ENCODE peak calls at places on chromosome 5, in eight cellular contexts. K is aorta, S is cardiac muscle cell, H is left ventricle myocardium inferior, B is esophagus squamous epithelium, T is right lobe of liver, M is OCI-LY7, C is IMR-90. L is an unnamed sample.

GRCh38 chr5:135034963-135035677 is 1.1 kb upstream of the PITX1 start:
- DNase-seq in K (no peak), S (no peak), H (no peak), B (no peak), T (no peak), M (no peak), C (no peak), L (no peak)

GRCh38 chr5:111779260-111780254 is 22.6 kb upstream of the NREP start:
- DNase-seq in K (no peak), S (peak; percentile 60), H (no peak), B (no peak), T (no peak), M (no peak), C (peak; percentile 39), L (no peak)

GRCh38 chr5:164934561-164934960 is 1429.1 kb downstream of the MAT2B start:
- DNase-seq in K (no peak), S (no peak), H (no peak), B (no peak), T (no peak), M (no peak), C (no peak), L (no peak)

GRCh38 chr5:132758406-132758805 is 11.2 kb downstream of the CCNI2 start:
- DNase-seq in K (no peak), S (no peak), H (no peak), B (no peak), T (no peak), M (no peak), C (no peak), L (no peak)

GRCh38 chr5:27087820-27088219 is 49.4 kb upstream of the CDH9 start:
- DNase-seq in K (no peak), S (no peak), H (no peak), B (no peak), T (no peak), M (no peak), C (no peak), L (no peak)

GRCh38 chr5:32303755-32304120 is 9.0 kb downstream of the MTMR12 start:
- DNase-seq in K (no peak), S (no peak), H (no peak), B (no peak), T (no peak), M (no peak), C (no peak), L (no peak)

GRCh38 chr5:179287631-179288030 is 57.6 kb downstream of the ADAMTS2 start:
- DNase-seq in K (peak; percentile 45), S (no peak), H (no peak), B (no peak), T (peak; percentile 35), M (no peak), C (no peak), L (no peak)

GRCh38 chr5:33233013-33233463 is 207.7 kb upstream of the TARS1 start:
- DNase-seq in K (no peak), S (peak; percentile 45), H (no peak), B (no peak), T (no peak), M (no peak), C (no peak), L (no peak)

GRCh38 chr5:56763711-56764466 is 51.5 kb upstream of the MAP3K1 start:
- DNase-seq in K (no peak), S (peak; percentile 73), H (no peak), B (no peak), T (no peak), M (peak; percentile 45), C (peak; percentile 65), L (no peak)

GRCh38 chr5:96614110-96614691 is 48.0 kb upstream of the CAST start:
- DNase-seq in K (no peak), S (peak; percentile 93), H (no peak), B (no peak), T (no peak), M (peak; percentile 71), C (peak; percentile 96), L (peak; percentile 22)

GRCh38 chr5:16456103-16456832 is 9.3 kb downstream of the ZNF622 start:
- DNase-seq in K (peak; percentile 60), S (peak; percentile 87), H (no peak), B (no peak), T (no peak), M (peak; percentile 74), C (peak; percentile 72), L (peak; percentile 67)

GRCh38 chr5:143586781-143587362 is 183.4 kb upstream of the NR3C1 start:
- DNase-seq in K (no peak), S (no peak), H (no peak), B (no peak), T (no peak), M (no peak), C (no peak), L (no peak)

GRCh38 chr5:31753700-31754461 is 115.0 kb downstream of the PDZD2 start:
- DNase-seq in K (no peak), S (no peak), H (no peak), B (no peak), T (no peak), M (no peak), C (no peak), L (no peak)

GRCh38 chr5:156314416-156314815 is 12.5 kb upstream of the SGCD start:
- DNase-seq in K (no peak), S (no peak), H (no peak), B (no peak), T (no peak), M (no peak), C (no peak), L (no peak)

GRCh38 chr5:180375955-180376354 is 22.8 kb upstream of the GFPT2 start:
- DNase-seq in K (no peak), S (no peak), H (no peak), B (no peak), T (no peak), M (no peak), C (no peak), L (no peak)

GRCh38 chr5:180377556-180378197 is 24.5 kb upstream of the GFPT2 start:
- DNase-seq in K (no peak), S (no peak), H (no peak), B (no peak), T (no peak), M (no peak), C (no peak), L (no peak)

GRCh38 chr5:180376511-180376910 is 23.4 kb upstream of the GFPT2 start:
- DNase-seq in K (no peak), S (no peak), H (no peak), B (no peak), T (no peak), M (no peak), C (no peak), L (no peak)

GRCh38 chr5:180373475-180374269 is 20.5 kb upstream of the GFPT2 start:
- DNase-seq in K (no peak), S (no peak), H (no peak), B (no peak), T (no peak), M (no peak), C (no peak), L (no peak)

DNA sequence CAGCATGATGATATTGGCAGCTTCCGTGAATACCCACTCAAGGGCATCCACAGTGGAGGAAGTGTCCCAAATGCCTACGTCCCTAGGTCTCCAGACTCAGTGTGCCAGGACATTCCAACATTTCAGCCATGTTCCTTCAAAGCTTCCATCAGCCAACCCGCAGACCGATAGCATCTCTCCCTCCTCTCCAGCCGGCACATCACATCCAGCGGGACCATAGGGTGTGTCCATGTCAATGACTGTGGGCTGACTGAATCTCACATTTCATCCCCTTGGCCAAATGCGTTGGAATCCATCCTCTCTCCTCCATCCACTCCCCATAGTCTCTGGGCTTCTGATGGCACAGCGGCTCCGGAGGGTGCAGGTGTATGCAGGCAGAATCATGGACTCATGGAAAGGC is 22.2 kb upstream of the GFPT2 start:
- DNase-seq in K (no peak), S (no peak), H (no peak), B (no peak), T (no peak), M (no peak), C (no peak), L (no peak)
- H3K4me3 ChIP-seq in K (no peak overlapping the region), S (no peak overlapping the region), H (no peak overlapping the region), B (no peak overlapping the region), T (no peak overlapping the region), M (no peak overlapping the region), C (no peak overlapping the region), L (no peak overlapping the region)

GRCh38 chr5:42858709-42859108 is 47.0 kb upstream of the SELENOP start:
- DNase-seq in K (no peak), S (no peak), H (no peak), B (no peak), T (no peak), M (no peak), C (no peak), L (no peak)

GRCh38 chr5:42855386-42855785 is 43.7 kb upstream of the SELENOP start:
- DNase-seq in K (no peak), S (no peak), H (no peak), B (no peak), T (no peak), M (no peak), C (no peak), L (no peak)

GRCh38 chr5:42858031-42858643 is 46.4 kb upstream of the SELENOP start:
- DNase-seq in K (no peak), S (no peak), H (no peak), B (no peak), T (no peak), M (no peak), C (no peak), L (no peak)

GRCh38 chr5:42854795-42855194 is 43.1 kb upstream of the SELENOP start:
- DNase-seq in K (no peak), S (no peak), H (no peak), B (no peak), T (no peak), M (no peak), C (no peak), L (no peak)

GRCh38 chr5:42855811-42856210 is 44.1 kb upstream of the SELENOP start:
- DNase-seq in K (no peak), S (no peak), H (no peak), B (no peak), T (no peak), M (no peak), C (no peak), L (no peak)
- H3K36me3 ChIP-seq in K (no peaks in the 10 kb centered on the region), S (no peaks in the 10 kb centered on the region), H (no peaks in the 10 kb centered on the region), B (no peaks in the 10 kb centered on the region), T (no peaks in the 10 kb centered on the region), M (no peaks in the 10 kb centered on the region), C (no peaks in the 10 kb centered on the region), L (no peaks in the 10 kb centered on the region)

GRCh38 chr5:88806338-88806737 is 76.6 kb downstream of the MEF2C start:
- DNase-seq in K (no peak), S (no peak), H (no peak), B (no peak), T (no peak), M (no peak), C (no peak), L (no peak)
- H3K4me3 ChIP-seq in K (no peak overlapping the region), S (no peak overlapping the region), H (no peak overlapping the region), B (no peak overlapping the region), T (no peak overlapping the region), M (no peak overlapping the region), C (no peak overlapping the region), L (no peak overlapping the region)

DNA sequence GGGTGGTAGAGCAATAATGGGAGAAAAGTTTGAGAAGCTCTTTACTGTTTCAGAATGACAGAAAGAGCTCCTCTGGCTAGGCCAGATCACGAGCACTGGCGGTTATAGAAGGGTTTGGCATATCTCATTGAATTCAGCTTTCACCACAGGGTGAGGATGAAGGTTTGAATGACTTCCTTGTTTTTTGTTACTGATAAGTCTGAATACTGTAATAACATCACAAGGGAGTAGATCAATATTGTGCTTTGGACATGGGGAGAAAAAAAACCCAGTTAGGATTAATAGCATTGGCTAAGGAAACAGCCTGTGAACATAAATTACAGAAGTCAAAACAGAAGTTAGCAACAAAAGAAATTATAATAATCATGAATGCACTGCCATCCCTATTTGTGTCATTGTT is 9.4 kb downstream of the PHAX start:
- DNase-seq in K (no peak), S (no peak), H (no peak), B (no peak), T (no peak), M (no peak), C (no peak), L (no peak)
- H3K36me3 ChIP-seq in K (no peaks in the 10 kb centered on the region), S (peaks cover 43% of the 10 kb centered on the region), H (peaks cover 65% of the 10 kb centered on the region), B (peaks cover 6% of the 10 kb centered on the region), T (peaks cover 7% of the 10 kb centered on the region), M (peaks cover 96% of the 10 kb centered on the region), C (peaks cover 29% of the 10 kb centered on the region), L (peaks cover 52% of the 10 kb centered on the region)

L was measured in CD4-positive, CD25-positive, alpha-beta regulatory T cell.